ENCODE peak calls at places on chromosome 15, in six cellular contexts. O is tibial nerve, B is breast epithelium, W is OCI-LY7, M is kidney, U is heart left ventricle. Z is an unnamed sample.

GRCh38 chr15:97989330-97989729 is 28.8 kb downstream of the ARRDC4 start:
- DNase-seq in O (no peak), B (no peak), W (no peak), M (no peak), U (no peak), Z (no peak)

GRCh38 chr15:72592103-72592502 is 62.4 kb upstream of the GOLGA6B start:
- DNase-seq in O (no peak), B (no peak), W (no peak), M (no peak), U (no peak), Z (no peak)

GRCh38 chr15:63979227-63979793 is 67.0 kb downstream of the DAPK2 start:
- DNase-seq in O (no peak), B (no peak), W (no peak), M (no peak), U (no peak), Z (no peak)

GRCh38 chr15:73927003-73927475 is 777 bp downstream of the LOXL1 start:
- DNase-seq in O (no peak), B (no peak), W (no peak), M (peak; percentile 95), U (peak; percentile 90), Z (no peak)

GRCh38 chr15:71282086-71282485 is 166.8 kb downstream of the THSD4 start:
- DNase-seq in O (no peak), B (no peak), W (no peak), M (no peak), U (no peak), Z (no peak)

GRCh38 chr15:101001796-101002195 is 82.6 kb downstream of the LRRK1 start:
- DNase-seq in O (no peak), B (no peak), W (no peak), M (no peak), U (no peak), Z (no peak)

GRCh38 chr15:61033319-61033718 is 195.8 kb downstream of the RORA start:
- DNase-seq in O (no peak), B (no peak), W (no peak), M (no peak), U (no peak), Z (no peak)

GRCh38 chr15:35646790-35647189 is 100.8 kb upstream of the DPH6 start:
- DNase-seq in O (no peak), B (no peak), W (no peak), M (no peak), U (no peak), Z (no peak)

GRCh38 chr15:74889390-74889881 is 406 bp upstream of the MPI start:
- DNase-seq in O (no peak), B (no peak), W (no peak), M (no peak), U (peak; percentile 74), Z (no peak)

GRCh38 chr15:73908822-73909122 is 17.5 kb upstream of the LOXL1 start:
- DNase-seq in O (no peak), B (no peak), W (no peak), M (no peak), U (no peak), Z (no peak)

GRCh38 chr15:25054329-25054728 is 99.5 kb downstream of the SNRPN start:
- DNase-seq in O (no peak), B (peak; percentile 9), W (no peak), M (no peak), U (no peak), Z (no peak)

GRCh38 chr15:61227269-61228024 is 1.7 kb downstream of the RORA start:
- DNase-seq in O (peak; percentile 6), B (peak; percentile 25), W (no peak), M (peak; percentile 62), U (no peak), Z (peak; percentile 36)

GRCh38 chr15:68252925-68253534 is 23.5 kb upstream of the CLN6 start:
- DNase-seq in O (peak; percentile 81), B (no peak), W (peak; percentile 85), M (no peak), U (no peak), Z (no peak)

GRCh38 chr15:64699767-64700388 is 75.5 kb downstream of the RBPMS2 start:
- DNase-seq in O (no peak), B (no peak), W (no peak), M (no peak), U (no peak), Z (no peak)

GRCh38 chr15:50287324-50288116 is 22.0 kb upstream of the HDC start:
- DNase-seq in O (no peak), B (no peak), W (no peak), M (no peak), U (no peak), Z (no peak)

GRCh38 chr15:100291106-100291505 is 50.7 kb downstream of the ADAMTS17 start:
- DNase-seq in O (no peak), B (no peak), W (no peak), M (no peak), U (no peak), Z (no peak)

GRCh38 chr15:74497584-74497983 is 36.6 kb upstream of the UBL7 start:
- DNase-seq in O (no peak), B (peak; percentile 26), W (no peak), M (no peak), U (no peak), Z (no peak)

DNA sequence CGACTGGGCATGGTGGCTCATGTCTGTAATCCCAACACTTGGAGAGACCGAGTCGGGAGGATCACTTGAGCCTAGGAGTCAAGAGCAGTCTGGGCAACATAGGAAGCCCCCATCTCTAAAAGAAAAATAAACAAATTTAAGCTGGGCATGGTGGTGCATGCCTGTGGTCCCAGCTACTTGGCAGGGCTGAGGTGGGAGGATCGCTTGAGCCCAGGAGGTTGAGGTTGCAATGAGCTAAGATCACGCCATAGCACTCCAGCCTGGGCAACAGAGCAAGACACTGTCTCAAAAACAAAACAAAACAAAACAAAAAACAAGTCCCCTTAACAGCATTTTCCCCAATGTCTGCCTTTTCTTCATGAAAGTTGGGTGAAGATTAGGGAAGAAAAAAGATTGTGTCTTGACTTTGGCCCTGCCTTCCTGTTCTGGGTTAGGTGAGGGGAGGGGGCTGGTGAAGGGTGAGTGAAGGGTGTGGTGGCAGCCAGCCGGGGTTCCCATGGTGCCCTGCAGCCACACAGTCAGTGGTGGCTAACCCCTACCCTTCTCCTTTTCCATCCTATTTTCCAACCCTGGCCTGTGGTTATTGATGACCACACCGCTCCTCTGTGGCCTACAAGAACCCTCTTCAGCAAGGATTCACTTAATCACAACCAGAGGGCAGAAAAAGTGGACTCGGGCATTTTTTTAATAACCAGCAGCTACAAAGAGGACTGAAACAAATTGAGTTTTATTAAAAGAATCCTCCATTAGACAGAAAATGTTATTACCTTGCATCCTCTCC is 28.4 kb upstream of the SMAD3 start:
- DNase-seq in O (no peak), B (no peak), W (no peak), M (no peak), U (no peak), Z (no peak)
- H3K27ac ChIP-seq in O (no peak overlapping the region), B (no peak overlapping the region), W (no peak overlapping the region), M (no peak overlapping the region), U (no peak overlapping the region), Z (no peak overlapping the region)

DNA sequence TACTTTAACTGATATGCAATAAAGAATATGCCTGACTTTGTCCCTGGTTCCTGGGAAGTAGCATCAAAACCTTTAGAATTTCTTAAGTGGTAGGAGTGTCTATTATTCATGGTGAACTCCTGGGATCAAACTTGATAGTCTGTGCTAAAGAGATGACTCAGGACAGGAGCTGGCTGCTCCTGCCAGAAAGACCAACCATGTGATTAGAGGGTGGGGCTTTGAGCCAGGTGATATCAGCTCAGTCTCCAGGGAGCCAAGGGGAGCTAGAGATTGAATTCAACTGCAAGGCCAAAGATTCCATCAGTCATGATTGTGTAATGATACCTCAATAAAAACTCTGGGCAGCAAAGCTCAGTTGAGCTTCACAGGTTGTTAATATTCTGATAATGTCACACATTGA is 20.6 kb upstream of the TMC3 start:
- DNase-seq in O (no peak), B (no peak), W (no peak), M (no peak), U (no peak), Z (no peak)
- H3K27ac ChIP-seq in O (no peak overlapping the region), B (no peak overlapping the region), W (no peak overlapping the region), M (no peak overlapping the region), U (no peak overlapping the region), Z (no peak overlapping the region)

GRCh38 chr15:57373251-57373881 is 2.9 kb upstream of the CGNL1 start:
- DNase-seq in O (no peak), B (no peak), W (no peak), M (no peak), U (no peak), Z (no peak)

GRCh38 chr15:57373882-57374276 is 2.4 kb upstream of the CGNL1 start:
- DNase-seq in O (no peak), B (no peak), W (no peak), M (no peak), U (no peak), Z (no peak)

GRCh38 chr15:57376695-57377477 is 581 bp downstream of the CGNL1 start:
- DNase-seq in O (peak; percentile 70), B (peak; percentile 27), W (no peak), M (peak; percentile 77), U (peak; percentile 65), Z (no peak)

GRCh38 chr15:57377478-57377847 is 1.2 kb downstream of the CGNL1 start:
- DNase-seq in O (no peak), B (peak; percentile 39), W (no peak), M (no peak), U (no peak), Z (no peak)

GRCh38 chr15:57375827-57376694 is at the start of gene CGNL1:
- DNase-seq in O (no peak), B (no peak), W (no peak), M (peak; percentile 86), U (peak; percentile 74), Z (no peak)
- H3K27ac ChIP-seq in O (no peak within 1 kb of the TSS), B (peak within 1 kb of the TSS; percentile 83), W (no peak within 1 kb of the TSS), M (peak within 1 kb of the TSS; percentile 96), U (peak within 1 kb of the TSS; percentile 38), Z (peak within 1 kb of the TSS; percentile 7)

GRCh38 chr15:90594297-90594696 is 64.6 kb downstream of the CRTC3 start:
- DNase-seq in O (peak; percentile 82), B (peak; percentile 79), W (peak; percentile 93), M (peak; percentile 92), U (peak; percentile 79), Z (peak; percentile 22)

GRCh38 chr15:90595760-90596155 is 66.0 kb downstream of the CRTC3 start:
- DNase-seq in O (no peak), B (no peak), W (peak; percentile 61), M (no peak), U (no peak), Z (no peak)

GRCh38 chr15:90592144-90592887 is 62.6 kb downstream of the CRTC3 start:
- DNase-seq in O (no peak), B (no peak), W (no peak), M (no peak), U (no peak), Z (no peak)

GRCh38 chr15:90591524-90591923 is 61.8 kb downstream of the CRTC3 start:
- DNase-seq in O (no peak), B (no peak), W (no peak), M (no peak), U (no peak), Z (no peak)

DNA sequence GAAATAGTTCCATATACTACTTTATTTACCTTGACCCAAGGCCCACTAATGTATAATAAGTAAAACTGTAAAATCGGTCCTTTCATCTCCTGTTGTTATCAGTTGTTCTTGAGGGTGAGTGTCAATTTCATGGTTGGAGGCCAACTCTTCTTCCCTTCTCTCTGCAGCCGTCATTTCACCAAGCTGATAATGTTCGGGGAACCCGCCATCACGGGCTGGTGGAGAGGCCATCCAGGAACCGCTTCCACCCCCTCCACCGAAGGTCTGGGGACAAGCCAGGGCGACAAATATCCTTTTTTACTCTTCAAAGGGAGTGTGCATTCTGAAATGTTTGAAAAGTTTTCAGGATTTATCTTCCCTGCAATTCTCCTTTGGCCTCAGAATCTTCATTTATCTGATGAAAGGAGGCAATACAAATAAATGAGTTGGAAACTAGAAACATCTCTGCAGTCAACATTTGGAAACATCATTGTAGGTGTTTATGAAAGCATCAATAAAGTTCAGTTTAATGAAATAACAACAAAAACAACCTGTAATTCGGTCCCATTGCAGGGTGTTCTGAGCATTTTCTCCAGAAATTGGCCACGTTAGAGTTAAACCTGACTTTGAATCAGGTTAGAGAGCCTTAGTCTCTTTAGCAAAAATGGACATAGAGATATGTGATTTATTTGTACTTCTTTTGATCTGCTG is 63.9 kb downstream of the CRTC3 start:
- DNase-seq in O (no peak), B (no peak), W (no peak), M (no peak), U (no peak), Z (no peak)
- H3K27ac ChIP-seq in O (no peak overlapping the region), B (peak overlapping the region; percentile 82), W (peak overlapping the region; percentile 91), M (peak overlapping the region; percentile 40), U (no peak overlapping the region), Z (no peak overlapping the region)

Z was measured in caudate nucleus.